ENCODE peak calls at places on chromosome 14, in six cellular contexts. K is EH; S is upper lobe of left lung; Q is activated T-helper 1 cell treated with anti-CD3 and anti-CD28 coated beads, Interleukin-2, amount 50 U/mL, for 16 hours; Y is neural progenitor cell; U is glutamatergic neuron. X is an unnamed sample.

GRCh38 chr14:79781882-79782281 is 429.4 kb downstream of the DIO2 start:
- DNase-seq in K (peak; percentile 89), S (no peak), Q (no peak), Y (no peak), U (no peak), X (no peak)

GRCh38 chr14:104288272-104288671 is 149.9 kb downstream of the KIF26A start:
- DNase-seq in K (no peak), S (peak; percentile 8), Q (no peak), Y (no peak), U (peak; percentile 6), X (no peak)

GRCh38 chr14:51419685-51420084 is 179.6 kb downstream of the TMX1 start:
- DNase-seq in K (no peak), S (no peak), Q (peak; percentile 4), Y (no peak), U (no peak), X (no peak)

GRCh38 chr14:26773906-26774593 is 176.2 kb upstream of the NOVA1 start:
- DNase-seq in K (no peak), S (no peak), Q (no peak), Y (no peak), U (no peak), X (no peak)

GRCh38 chr14:100914597-100915021 is 11.1 kb upstream of the RTL1 start:
- DNase-seq in K (peak; percentile 67), S (no peak), Q (no peak), Y (no peak), U (no peak), X (no peak)

GRCh38 chr14:50677527-50678063 is 9.5 kb upstream of the SAV1 start:
- DNase-seq in K (peak; percentile 74), S (no peak), Q (no peak), Y (no peak), U (no peak), X (peak; percentile 67)

GRCh38 chr14:86858043-86858442 is 1134.9 kb downstream of the GALC start:
- DNase-seq in K (peak; percentile 78), S (no peak), Q (no peak), Y (no peak), U (no peak), X (peak; percentile 57)

GRCh38 chr14:63853831-63854293 is 1.1 kb downstream of the SYNE2 start:
- DNase-seq in K (peak; percentile 71), S (peak; percentile 64), Q (peak; percentile 20), Y (peak; percentile 68), U (no peak), X (peak; percentile 62)

GRCh38 chr14:92437729-92438280 is 75.8 kb upstream of the RIN3 start:
- DNase-seq in K (no peak), S (no peak), Q (no peak), Y (no peak), U (no peak), X (no peak)

GRCh38 chr14:103558071-103558882 is 4.2 kb downstream of the BAG5 start:
- DNase-seq in K (peak; percentile 57), S (no peak), Q (no peak), Y (no peak), U (no peak), X (peak; percentile 34)

GRCh38 chr14:101917413-101918124 is 46.8 kb upstream of the DYNC1H1 start:
- DNase-seq in K (no peak), S (no peak), Q (no peak), Y (no peak), U (peak; percentile 48), X (no peak)

GRCh38 chr14:102008891-102009290 is 44.5 kb downstream of the DYNC1H1 start:
- DNase-seq in K (no peak), S (no peak), Q (no peak), Y (no peak), U (peak; percentile 79), X (no peak)

GRCh38 chr14:47442206-47442605 is 233.2 kb downstream of the MDGA2 start:
- DNase-seq in K (no peak), S (no peak), Q (no peak), Y (peak; percentile 58), U (peak; percentile 17), X (peak; percentile 46)

GRCh38 chr14:87233806-87234384 is 759.1 kb downstream of the GALC start:
- DNase-seq in K (no peak), S (no peak), Q (no peak), Y (no peak), U (no peak), X (no peak)

GRCh38 chr14:78737606-78738005 is 567.4 kb downstream of the NRXN3 start:
- DNase-seq in K (no peak), S (no peak), Q (no peak), Y (peak; percentile 22), U (no peak), X (no peak)

GRCh38 chr14:102183922-102184677 is 44.4 kb downstream of the WDR20 start:
- DNase-seq in K (no peak), S (no peak), Q (no peak), Y (peak; percentile 19), U (peak; percentile 72), X (no peak)

GRCh38 chr14:104518659-104519350 is 60.8 kb upstream of the C14orf180 start:
- DNase-seq in K (no peak), S (no peak), Q (no peak), Y (no peak), U (no peak), X (no peak)

GRCh38 chr14:77714926-77715325 is 7.0 kb downstream of the SLIRP start:
- DNase-seq in K (no peak), S (no peak), Q (no peak), Y (no peak), U (no peak), X (no peak)

GRCh38 chr14:104118006-104118844 is 20.2 kb upstream of the KIF26A start:
- DNase-seq in K (no peak), S (no peak), Q (no peak), Y (no peak), U (peak; percentile 15), X (no peak)

GRCh38 chr14:30005114-30005698 is 77.6 kb upstream of the PRKD1 start:
- DNase-seq in K (peak; percentile 77), S (no peak), Q (no peak), Y (peak; percentile 53), U (no peak), X (peak; percentile 66)

GRCh38 chr14:88961214-88961613 is 136.8 kb downstream of the TTC8 start:
- DNase-seq in K (peak; percentile 7), S (no peak), Q (no peak), Y (no peak), U (no peak), X (no peak)

GRCh38 chr14:33922125-33922524 is 28.7 kb downstream of the EGLN3 start:
- DNase-seq in K (no peak), S (no peak), Q (no peak), Y (no peak), U (no peak), X (peak; percentile 20)

GRCh38 chr14:55130194-55130550 is 1.1 kb downstream of the LGALS3 start:
- DNase-seq in K (peak; percentile 41), S (no peak), Q (no peak), Y (no peak), U (no peak), X (peak; percentile 11)

GRCh38 chr14:31457665-31458659 is 656 bp upstream of the DTD2 start:
- DNase-seq in K (peak; percentile 11), S (no peak), Q (no peak), Y (peak; percentile 4), U (no peak), X (no peak)

GRCh38 chr14:35079742-35080141 is 33.7 kb downstream of the FAM177A1 start:
- DNase-seq in K (no peak), S (no peak), Q (no peak), Y (no peak), U (no peak), X (no peak)

GRCh38 chr14:35248476-35248788 is 43.8 kb upstream of the PSMA6 start:
- DNase-seq in K (no peak), S (no peak), Q (no peak), Y (no peak), U (no peak), X (no peak)

GRCh38 chr14:69101331-69101826 is 51.5 kb downstream of the DCAF5 start:
- DNase-seq in K (peak; percentile 90), S (no peak), Q (no peak), Y (peak; percentile 44), U (no peak), X (peak; percentile 92)

GRCh38 chr14:54312166-54312801 is 84.5 kb upstream of the CDKN3 start:
- DNase-seq in K (peak; percentile 95), S (no peak), Q (no peak), Y (no peak), U (no peak), X (no peak)

GRCh38 chr14:105252552-105253328 is 4.4 kb downstream of the BTBD6 start:
- DNase-seq in K (no peak), S (no peak), Q (no peak), Y (no peak), U (no peak), X (no peak)